ENCODE peak calls at places on chromosomes 12 and 14, in four cellular contexts. One of them, this sample, is unnamed.

GRCh38 chr12:52907092-52907810 is 2.4 kb upstream of the KRT8 start:
- DNase-seq in endothelial cell of umbilical vein: peak; percentile 25
- DNase-seq in stomach: peak; percentile 94
- DNase-seq in sigmoid colon: no peak
- DNase-seq in this sample: peak; percentile 92

GRCh38 chr14:71117839-71118743 is 210.8 kb downstream of the PCNX1 start:
- DNase-seq in endothelial cell of umbilical vein: no peak
- DNase-seq in stomach: no peak
- DNase-seq in sigmoid colon: no peak
- DNase-seq in this sample: peak; percentile 55

GRCh38 chr14:33986804-33987203 is 35.9 kb upstream of the EGLN3 start:
- DNase-seq in endothelial cell of umbilical vein: peak; percentile 3
- DNase-seq in stomach: no peak
- DNase-seq in sigmoid colon: no peak
- DNase-seq in this sample: no peak

GRCh38 chr12:119288559-119288958 is 46.0 kb upstream of the CCDC60 start:
- DNase-seq in endothelial cell of umbilical vein: no peak
- DNase-seq in stomach: no peak
- DNase-seq in sigmoid colon: no peak
- DNase-seq in this sample: no peak

GRCh38 chr14:104395941-104396681 is 183.5 kb upstream of the C14orf180 start:
- DNase-seq in endothelial cell of umbilical vein: no peak
- DNase-seq in stomach: peak; percentile 21
- DNase-seq in sigmoid colon: no peak
- DNase-seq in this sample: no peak

GRCh38 chr12:78157199-78157598 is 326.5 kb downstream of the NAV3 start:
- DNase-seq in endothelial cell of umbilical vein: no peak
- DNase-seq in stomach: no peak
- DNase-seq in sigmoid colon: no peak
- DNase-seq in this sample: no peak

GRCh38 chr12:1779783-1780182 is 40.6 kb upstream of the LRTM2 start:
- DNase-seq in endothelial cell of umbilical vein: peak; percentile 82
- DNase-seq in stomach: no peak
- DNase-seq in sigmoid colon: no peak
- DNase-seq in this sample: no peak

GRCh38 chr12:105036937-105037649 is 47.2 kb downstream of the ALDH1L2 start:
- DNase-seq in endothelial cell of umbilical vein: peak; percentile 14
- DNase-seq in stomach: no peak
- DNase-seq in sigmoid colon: no peak
- DNase-seq in this sample: no peak

GRCh38 chr12:6047249-6048227 is 76.9 kb downstream of the VWF start:
- DNase-seq in endothelial cell of umbilical vein: no peak
- DNase-seq in stomach: no peak
- DNase-seq in sigmoid colon: no peak
- DNase-seq in this sample: no peak

GRCh38 chr12:112602150-112602549 is 183.4 kb downstream of the PTPN11 start:
- DNase-seq in endothelial cell of umbilical vein: no peak
- DNase-seq in stomach: no peak
- DNase-seq in sigmoid colon: no peak
- DNase-seq in this sample: no peak

GRCh38 chr12:92242917-92243316 is 97.3 kb upstream of the BTG1 start:
- DNase-seq in endothelial cell of umbilical vein: no peak
- DNase-seq in stomach: no peak
- DNase-seq in sigmoid colon: peak; percentile 66
- DNase-seq in this sample: no peak

GRCh38 chr12:11941601-11942360 is 129.0 kb upstream of the BCL2L14 start:
- DNase-seq in endothelial cell of umbilical vein: no peak
- DNase-seq in stomach: peak; percentile 50
- DNase-seq in sigmoid colon: no peak
- DNase-seq in this sample: no peak

GRCh38 chr12:109264095-109264942 is 44.8 kb downstream of the FOXN4 start:
- DNase-seq in endothelial cell of umbilical vein: peak; percentile 40
- DNase-seq in stomach: peak; percentile 82
- DNase-seq in sigmoid colon: peak; percentile 90
- DNase-seq in this sample: peak; percentile 82

GRCh38 chr14:100738269-100738691 is 11.6 kb downstream of the DLK1 start:
- DNase-seq in endothelial cell of umbilical vein: no peak
- DNase-seq in stomach: no peak
- DNase-seq in sigmoid colon: no peak
- DNase-seq in this sample: no peak

GRCh38 chr12:10140001-10140400 is 10.0 kb upstream of the CLEC7A start:
- DNase-seq in endothelial cell of umbilical vein: peak; percentile 84
- DNase-seq in stomach: no peak
- DNase-seq in sigmoid colon: no peak
- DNase-seq in this sample: no peak

GRCh38 chr14:67240168-67240932 is 885 bp upstream of the PALS1 start:
- DNase-seq in endothelial cell of umbilical vein: no peak
- DNase-seq in stomach: peak; percentile 74
- DNase-seq in sigmoid colon: peak; percentile 87
- DNase-seq in this sample: peak; percentile 80

GRCh38 chr14:86675059-86675458 is 1145.1 kb downstream of the FLRT2 start:
- DNase-seq in endothelial cell of umbilical vein: no peak
- DNase-seq in stomach: no peak
- DNase-seq in sigmoid colon: no peak
- DNase-seq in this sample: no peak

GRCh38 chr14:69572634-69573135 is 2.0 kb downstream of the CCDC177 start:
- DNase-seq in endothelial cell of umbilical vein: no peak
- DNase-seq in stomach: no peak
- DNase-seq in sigmoid colon: no peak
- DNase-seq in this sample: no peak

GRCh38 chr12:53328043-53328435 is 6.6 kb upstream of the AAAS start:
- DNase-seq in endothelial cell of umbilical vein: no peak
- DNase-seq in stomach: no peak
- DNase-seq in sigmoid colon: no peak
- DNase-seq in this sample: no peak

GRCh38 chr12:57887631-57888406 is 41.3 kb upstream of the CTDSP2 start:
- DNase-seq in endothelial cell of umbilical vein: peak; percentile 75
- DNase-seq in stomach: peak; percentile 61
- DNase-seq in sigmoid colon: no peak
- DNase-seq in this sample: peak; percentile 31

GRCh38 chr12:32437095-32437515 is 37.7 kb downstream of the FGD4 start:
- DNase-seq in endothelial cell of umbilical vein: peak; percentile 81
- DNase-seq in stomach: no peak
- DNase-seq in sigmoid colon: no peak
- DNase-seq in this sample: no peak

GRCh38 chr14:23558363-23559009 is 2.4 kb downstream of the THTPA start:
- DNase-seq in endothelial cell of umbilical vein: no peak
- DNase-seq in stomach: no peak
- DNase-seq in sigmoid colon: no peak
- DNase-seq in this sample: no peak

GRCh38 chr14:80570930-80571298 is 359.6 kb upstream of the DIO2 start:
- DNase-seq in endothelial cell of umbilical vein: no peak
- DNase-seq in stomach: no peak
- DNase-seq in sigmoid colon: no peak
- DNase-seq in this sample: no peak

GRCh38 chr12:26787125-26787495 is 45.9 kb downstream of the ITPR2 start:
- DNase-seq in endothelial cell of umbilical vein: peak; percentile 96
- DNase-seq in stomach: no peak
- DNase-seq in sigmoid colon: no peak
- DNase-seq in this sample: no peak

GRCh38 chr12:66600805-66601392 is 78.0 kb downstream of the GRIP1 start:
- DNase-seq in endothelial cell of umbilical vein: no peak
- DNase-seq in stomach: no peak
- DNase-seq in sigmoid colon: no peak
- DNase-seq in this sample: no peak

GRCh38 chr12:131499160-131499863 is 211.6 kb upstream of the SFSWAP start:
- DNase-seq in endothelial cell of umbilical vein: no peak
- DNase-seq in stomach: no peak
- DNase-seq in sigmoid colon: no peak
- DNase-seq in this sample: no peak

GRCh38 chr14:74913986-74914573 is 9.0 kb downstream of the RPS6KL1 start:
- DNase-seq in endothelial cell of umbilical vein: peak; percentile 66
- DNase-seq in stomach: peak; percentile 65
- DNase-seq in sigmoid colon: peak; percentile 90
- DNase-seq in this sample: peak; percentile 62

GRCh38 chr12:712172-712863 is 40.1 kb upstream of the WNK1 start:
- DNase-seq in endothelial cell of umbilical vein: no peak
- DNase-seq in stomach: no peak
- DNase-seq in sigmoid colon: no peak
- DNase-seq in this sample: no peak

GRCh38 chr14:23629831-23630396 is 6.2 kb upstream of the DHRS2 start:
- DNase-seq in endothelial cell of umbilical vein: no peak
- DNase-seq in stomach: no peak
- DNase-seq in sigmoid colon: no peak
- DNase-seq in this sample: no peak

GRCh38 chr12:54384591-54385041 is at the start of gene ZNF385A:
- DNase-seq in endothelial cell of umbilical vein: no peak
- DNase-seq in stomach: no peak
- DNase-seq in sigmoid colon: no peak
- DNase-seq in this sample: no peak

GRCh38 chr12:70796989-70797388 is 123.5 kb downstream of the PTPRR start:
- DNase-seq in endothelial cell of umbilical vein: no peak
- DNase-seq in stomach: no peak
- DNase-seq in sigmoid colon: no peak
- DNase-seq in this sample: no peak

GRCh38 chr12:6423267-6424007 is 21.3 kb upstream of the CD27 start:
- DNase-seq in endothelial cell of umbilical vein: peak; percentile 92
- DNase-seq in stomach: peak; percentile 87
- DNase-seq in sigmoid colon: peak; percentile 96
- DNase-seq in this sample: peak; percentile 87

GRCh38 chr14:94052662-94053061 is 26.5 kb downstream of the OTUB2 start:
- DNase-seq in endothelial cell of umbilical vein: no peak
- DNase-seq in stomach: no peak
- DNase-seq in sigmoid colon: no peak
- DNase-seq in this sample: no peak

GRCh38 chr12:79360269-79360668 is 330.5 kb downstream of the PAWR start:
- DNase-seq in endothelial cell of umbilical vein: peak; percentile 81
- DNase-seq in stomach: no peak
- DNase-seq in sigmoid colon: no peak
- DNase-seq in this sample: no peak

GRCh38 chr14:26175659-26176058 is 422.2 kb downstream of the NOVA1 start:
- DNase-seq in endothelial cell of umbilical vein: no peak
- DNase-seq in stomach: no peak
- DNase-seq in sigmoid colon: no peak
- DNase-seq in this sample: no peak

GRCh38 chr14:26174395-26174794 is 423.4 kb downstream of the NOVA1 start:
- DNase-seq in endothelial cell of umbilical vein: no peak
- DNase-seq in stomach: no peak
- DNase-seq in sigmoid colon: no peak
- DNase-seq in this sample: no peak

GRCh38 chr14:26173581-26173980 is 424.3 kb downstream of the NOVA1 start:
- DNase-seq in endothelial cell of umbilical vein: no peak
- DNase-seq in stomach: no peak
- DNase-seq in sigmoid colon: no peak
- DNase-seq in this sample: no peak

GRCh38 chr14:26170885-26171284 is 426.9 kb downstream of the NOVA1 start:
- DNase-seq in endothelial cell of umbilical vein: no peak
- DNase-seq in stomach: no peak
- DNase-seq in sigmoid colon: no peak
- DNase-seq in this sample: no peak
- H3K9me3 ChIP-seq in endothelial cell of umbilical vein: no peaks in the 10 kb centered on the region
- H3K9me3 ChIP-seq in stomach: no peaks in the 10 kb centered on the region
- H3K9me3 ChIP-seq in sigmoid colon: no peaks in the 10 kb centered on the region
- H3K9me3 ChIP-seq in this sample: no peaks in the 10 kb centered on the region

DNA sequence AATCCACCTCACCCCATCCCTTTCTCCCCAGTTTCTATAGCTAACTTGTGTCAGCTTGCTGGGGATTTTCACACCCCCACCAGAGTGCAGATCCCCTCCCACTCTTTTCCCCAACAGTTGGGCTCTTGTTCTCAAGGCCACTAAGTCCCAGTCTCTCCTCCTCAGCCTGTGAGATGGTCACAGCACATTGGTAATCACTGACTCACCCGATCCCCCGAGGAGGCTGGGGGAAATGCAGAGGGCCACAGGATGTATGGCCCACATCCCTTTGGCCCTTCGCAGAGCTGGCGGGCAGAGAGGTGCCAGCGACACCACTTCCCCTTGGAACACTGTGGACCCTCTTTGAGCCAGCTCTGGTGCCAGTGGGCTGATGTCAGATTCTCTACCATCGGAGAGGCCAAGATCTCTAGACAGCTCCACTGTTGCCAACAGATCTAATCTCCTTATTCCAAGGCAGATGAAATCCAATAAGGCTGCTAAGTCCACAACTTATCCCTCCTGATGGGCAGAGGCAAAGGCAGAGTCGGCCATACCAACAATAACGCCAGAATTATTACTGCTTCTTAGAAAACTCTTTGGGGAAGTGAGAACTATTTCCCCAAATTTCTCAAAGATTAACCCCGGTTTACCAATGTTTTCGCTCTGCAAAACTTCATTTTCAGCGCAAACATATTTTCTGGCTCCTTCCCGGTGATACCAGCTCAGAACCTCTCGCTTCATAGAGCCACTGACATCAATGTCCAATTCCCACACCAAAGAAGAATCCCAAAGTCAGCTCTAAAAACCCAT is 1.5 kb downstream of the FMNL3 start:
- DNase-seq in endothelial cell of umbilical vein: peak; percentile 89
- DNase-seq in stomach: no peak
- DNase-seq in sigmoid colon: peak; percentile 69
- DNase-seq in this sample: peak; percentile 30
- TF ChIP-seq POLR2AphosphoS5 in endothelial cell of umbilical vein: peak; percentile 94
- TF ChIP-seq POLR2AphosphoS5 in stomach: peak; percentile 26
- TF ChIP-seq POLR2AphosphoS5 in sigmoid colon: peak; percentile 19
- TF ChIP-seq POLR2AphosphoS5 in this sample: no peak

DNA sequence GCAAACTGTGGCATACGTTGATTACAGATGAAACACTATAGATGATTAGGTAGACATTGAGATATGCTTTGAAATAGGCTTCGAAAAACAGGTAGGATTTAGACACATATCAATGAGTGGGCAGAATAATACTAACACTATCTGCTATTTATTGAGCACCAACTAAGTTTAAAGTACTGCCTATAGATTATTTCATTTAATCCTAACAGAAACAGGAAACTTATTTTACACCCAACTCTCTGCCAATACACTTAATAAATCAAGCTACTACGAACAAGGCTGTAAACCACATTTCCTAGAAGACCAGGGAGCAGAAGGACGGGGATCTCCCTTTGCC is 363 bp upstream of the VRK1 start:
- DNase-seq in endothelial cell of umbilical vein: no peak
- DNase-seq in stomach: no peak
- DNase-seq in sigmoid colon: no peak
- DNase-seq in this sample: no peak
- H3K4me3 ChIP-seq in endothelial cell of umbilical vein: no peak overlapping the region
- H3K4me3 ChIP-seq in stomach: peak overlapping the region; percentile 88
- H3K4me3 ChIP-seq in sigmoid colon: no peak overlapping the region
- H3K4me3 ChIP-seq in this sample: peak overlapping the region; percentile 91

GRCh38 chr12:130447655-130447965 is 109.9 kb downstream of the PIWIL1 start:
- DNase-seq in endothelial cell of umbilical vein: no peak
- DNase-seq in stomach: no peak
- DNase-seq in sigmoid colon: no peak
- DNase-seq in this sample: no peak

GRCh38 chr12:130444081-130444480 is 106.4 kb downstream of the PIWIL1 start:
- DNase-seq in endothelial cell of umbilical vein: no peak
- DNase-seq in stomach: no peak
- DNase-seq in sigmoid colon: no peak
- DNase-seq in this sample: no peak

GRCh38 chr12:130441771-130442760 is 104.4 kb downstream of the PIWIL1 start:
- DNase-seq in endothelial cell of umbilical vein: no peak
- DNase-seq in stomach: no peak
- DNase-seq in sigmoid colon: no peak
- DNase-seq in this sample: no peak

GRCh38 chr12:130446846-130447654 is 109.4 kb downstream of the PIWIL1 start:
- DNase-seq in endothelial cell of umbilical vein: no peak
- DNase-seq in stomach: no peak
- DNase-seq in sigmoid colon: no peak
- DNase-seq in this sample: no peak

GRCh38 chr12:130444986-130445385 is 107.3 kb downstream of the PIWIL1 start:
- DNase-seq in endothelial cell of umbilical vein: no peak
- DNase-seq in stomach: no peak
- DNase-seq in sigmoid colon: no peak
- DNase-seq in this sample: no peak
- H3K9me3 ChIP-seq in endothelial cell of umbilical vein: peaks cover 14% of the 10 kb centered on the region
- H3K9me3 ChIP-seq in stomach: peaks cover 9% of the 10 kb centered on the region
- H3K9me3 ChIP-seq in sigmoid colon: no peaks in the 10 kb centered on the region
- H3K9me3 ChIP-seq in this sample: no peaks in the 10 kb centered on the region

This sample was measured in transverse colon.